ENCODE peak calls at places on chromosomes 11 and 22, in seven cellular contexts. L, Q, A, G, P, V and K are unnamed samples.

GRCh38 chr22:29944339-29944738 is 61.4 kb downstream of the MTMR3 start:
- DNase-seq in L (peak; percentile 43), V (no peak), P (no peak), G (peak; percentile 44), A (no peak), Q (no peak), K (peak; percentile 4)

GRCh38 chr11:83819936-83820549 is 533.9 kb upstream of the CCDC90B start:
- DNase-seq in G (peak; percentile 55), V (peak; percentile 68), A (no peak), L (peak; percentile 75), P (no peak), Q (peak; percentile 18), K (peak; percentile 79)

GRCh38 chr11:89612111-89612510 is 98.0 kb upstream of the TRIM77 start:
- DNase-seq in V (no peak), G (no peak), A (no peak), Q (no peak), L (no peak), P (no peak), K (no peak)

GRCh38 chr22:29799217-29799680 is 32.1 kb downstream of the UQCR10 start:
- DNase-seq in L (peak; percentile 96), Q (no peak), P (no peak), A (no peak), V (peak; percentile 98), G (no peak), K (peak; percentile 94)

GRCh38 chr11:76789443-76789719 is 6.2 kb downstream of the TSKU start:
- DNase-seq in V (no peak), G (no peak), A (no peak), P (no peak), Q (no peak), L (no peak), K (no peak)

GRCh38 chr11:61675826-61676225 is 4.4 kb upstream of the DAGLA start:
- DNase-seq in A (no peak), G (no peak), L (no peak), Q (no peak), P (no peak), V (no peak), K (peak; percentile 29)

GRCh38 chr22:28198692-28199091 is 279.6 kb upstream of the PITPNB start:
- DNase-seq in P (no peak), G (no peak), Q (no peak), L (no peak), A (no peak), V (no peak), K (no peak)

GRCh38 chr11:109696191-109696897 is 274.4 kb downstream of the C11orf87 start:
- DNase-seq in P (no peak), G (peak; percentile 7), L (no peak), A (no peak), Q (no peak), V (peak; percentile 33), K (peak; percentile 10)

GRCh38 chr11:17921620-17922473 is 91.0 kb downstream of the SERGEF start:
- DNase-seq in Q (no peak), G (no peak), L (peak; percentile 31), P (no peak), V (peak; percentile 65), A (no peak), K (peak; percentile 36)

GRCh38 chr11:31412946-31413345 is 43.3 kb downstream of the DNAJC24 start:
- DNase-seq in P (no peak), Q (no peak), V (peak; percentile 61), L (peak; percentile 59), A (no peak), G (no peak), K (peak; percentile 78)

GRCh38 chr11:59754494-59754858 is 700 bp upstream of the STX3 start:
- DNase-seq in G (peak; percentile 41), P (no peak), Q (no peak), L (peak; percentile 22), A (no peak), V (no peak), K (peak; percentile 3)

GRCh38 chr11:59756845-59757244 is 1.7 kb downstream of the STX3 start:
- DNase-seq in P (peak; percentile 38), L (peak; percentile 57), G (peak; percentile 62), V (peak; percentile 37), A (no peak), Q (no peak), K (peak; percentile 15)

GRCh38 chr11:59754859-59755700 is at the start of gene STX3:
- DNase-seq in V (peak; percentile 86), A (peak; percentile 85), Q (peak; percentile 71), L (peak; percentile 71), P (peak; percentile 80), G (peak; percentile 90), K (peak; percentile 35)

GRCh38 chr11:59756496-59756840 is 1.3 kb downstream of the STX3 start:
- DNase-seq in G (no peak), A (no peak), L (no peak), Q (no peak), P (no peak), V (no peak), K (no peak)

GRCh38 chr11:59755701-59756495 is 722 bp downstream of the STX3 start:
- DNase-seq in L (peak; percentile 76), G (peak; percentile 90), Q (peak; percentile 51), V (peak; percentile 85), P (peak; percentile 71), A (peak; percentile 81), K (peak; percentile 63)
- H2AK5ac ChIP-seq in L (no peak overlapping the region), G (no peak overlapping the region), Q (no peak overlapping the region), V (peak overlapping the region; percentile 50), P (no peak overlapping the region), A (no peak overlapping the region), K (peak overlapping the region; percentile 60)

DNA sequence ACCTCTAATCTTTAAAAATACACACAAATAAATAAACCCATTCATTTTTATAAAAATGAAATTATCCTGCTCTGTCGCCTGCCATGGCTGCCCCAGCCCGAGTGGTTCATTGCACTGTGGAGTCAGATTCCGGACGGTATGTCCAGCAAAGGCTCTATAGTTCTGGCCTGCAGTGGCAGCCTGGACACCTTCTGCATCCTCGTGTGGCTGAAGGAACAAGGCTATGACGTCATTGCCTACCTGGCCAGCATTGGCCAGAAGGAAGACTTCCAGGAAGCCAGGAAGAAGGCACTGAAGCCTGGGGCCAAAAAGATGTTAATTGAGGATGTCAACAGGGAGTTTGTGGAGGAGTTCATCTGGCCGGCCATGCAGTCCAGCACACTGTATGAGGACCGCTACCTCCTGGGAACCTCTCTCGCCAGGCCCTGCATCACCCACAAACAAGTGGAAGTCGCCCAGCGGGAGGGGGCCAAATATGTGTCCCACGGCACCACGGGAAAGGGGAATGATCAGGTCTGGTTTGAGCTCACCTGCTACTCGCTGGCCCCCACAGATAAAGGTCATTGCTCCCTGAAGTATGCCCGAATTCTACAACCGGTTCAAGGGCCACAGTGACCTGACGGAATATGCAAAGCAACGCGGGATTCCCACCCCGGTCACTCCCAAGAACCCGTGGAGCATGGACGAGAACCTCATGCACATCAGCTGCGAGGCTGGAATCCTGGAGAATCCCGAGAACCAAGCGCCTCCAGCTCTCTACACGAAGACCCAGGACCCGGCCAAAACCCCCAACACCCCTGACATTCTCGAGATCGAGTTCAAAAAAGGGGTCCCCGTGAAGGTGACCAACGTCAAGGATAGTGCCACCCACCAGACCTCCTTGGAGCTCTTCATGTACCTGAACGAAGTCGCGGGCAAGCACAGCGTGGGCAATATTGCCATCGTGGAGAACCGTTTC is 158.2 kb upstream of the GUCY1A2 start:
- DNase-seq in Q (no peak), G (no peak), A (no peak), L (no peak), P (no peak), V (no peak), K (no peak)
- H2AK5ac ChIP-seq in Q (no peak overlapping the region), G (no peak overlapping the region), A (no peak overlapping the region), L (no peak overlapping the region), P (no peak overlapping the region), V (no peak overlapping the region), K (no peak overlapping the region)

GRCh38 chr11:62925745-62926668 is 4.8 kb upstream of the CHRM1 start:
- DNase-seq in V (peak; percentile 42), P (no peak), L (peak; percentile 24), A (peak; percentile 74), Q (no peak), G (peak; percentile 56), K (no peak)
- H2AK5ac ChIP-seq in V (no peak overlapping the region), P (no peak overlapping the region), L (no peak overlapping the region), A (no peak overlapping the region), Q (peak overlapping the region; percentile 21), G (no peak overlapping the region), K (no peak overlapping the region)

GRCh38 chr11:122681070-122681469 is 25.5 kb downstream of the UBASH3B start:
- DNase-seq in Q (no peak), L (no peak), V (no peak), A (no peak), P (no peak), G (no peak), K (no peak)
- H2AK5ac ChIP-seq in Q (no peak overlapping the region), L (no peak overlapping the region), V (no peak overlapping the region), A (no peak overlapping the region), P (no peak overlapping the region), G (no peak overlapping the region), K (peak overlapping the region; percentile 84)

GRCh38 chr11:73965076-73965763 is 14.4 kb downstream of the DNAJB13 start:
- DNase-seq in G (no peak), V (peak; percentile 19), L (no peak), A (no peak), P (no peak), Q (no peak), K (no peak)
- H2AK5ac ChIP-seq in G (no peak overlapping the region), V (no peak overlapping the region), L (no peak overlapping the region), A (no peak overlapping the region), P (no peak overlapping the region), Q (peak overlapping the region; percentile 74), K (no peak overlapping the region)

DNA sequence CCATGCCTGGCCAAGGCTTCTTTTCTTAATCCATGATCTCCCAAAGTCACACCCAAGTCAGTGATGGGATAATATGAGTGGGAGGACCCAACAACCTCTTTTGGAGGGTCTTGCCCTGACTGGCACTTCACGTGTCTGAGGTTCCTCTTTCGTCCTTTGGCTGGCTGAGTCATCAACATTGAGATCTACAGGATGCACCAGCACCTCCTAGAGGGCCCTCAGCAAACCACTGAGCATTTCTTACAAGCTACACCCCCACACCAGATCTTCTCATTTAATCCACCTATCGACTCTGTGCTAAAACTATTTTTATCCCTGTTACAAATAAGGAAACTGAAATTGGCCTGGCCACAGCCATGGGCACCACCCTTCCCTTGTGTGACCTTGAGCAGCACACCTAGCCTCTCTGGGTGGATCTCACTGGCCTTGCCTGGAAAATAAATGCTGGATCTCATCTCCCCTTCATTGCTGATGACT is 63.4 kb downstream of the FLI1 start:
- DNase-seq in G (peak; percentile 89), P (peak; percentile 58), Q (no peak), A (no peak), L (peak; percentile 35), V (peak; percentile 56), K (peak; percentile 48)
- H2AK5ac ChIP-seq in G (no peak overlapping the region), P (no peak overlapping the region), Q (no peak overlapping the region), A (no peak overlapping the region), L (no peak overlapping the region), V (no peak overlapping the region), K (no peak overlapping the region)